ENCODE peak calls at places on chromosomes 1 and 21, in ten cellular contexts. B is spleen, K is stomach, T is heart left ventricle, L is left ventricle myocardium inferior, F is fibroblast of villous mesenchyme, Y is HCT116, U is AG04450, Q is uterus, P is foreskin fibroblast. O is an unnamed sample.

GRCh38 chr21:42424848-42425602 is 21.3 kb downstream of the UBASH3A start:
- DNase-seq in B (peak), Y (no peak), P (no peak), T (no peak), K (no peak), U (no peak), Q (no peak), L (no peak), F (no peak), O (no peak)

GRCh38 chr1:231800071-231800470 is 173.5 kb downstream of the DISC1 start:
- DNase-seq in K (no peak), U (no peak), Y (no peak), T (no peak), B (no peak), P (peak), F (peak), L (no peak), Q (no peak), O (peak)

GRCh38 chr21:15080504-15080903 is 15.7 kb upstream of the NRIP1 start:
- DNase-seq in K (no peak), Q (no peak), L (no peak), U (no peak), Y (no peak), T (no peak), P (no peak), F (peak), B (no peak), O (no peak)

GRCh38 chr1:153617677-153618076 is 1.6 kb upstream of the S100A14 start:
- DNase-seq in T (peak), L (no peak), Y (peak), U (no peak), P (no peak), B (peak), Q (peak), K (peak), F (peak), O (no peak)

GRCh38 chr1:225825078-225825477 is 15.2 kb downstream of the EPHX1 start:
- DNase-seq in K (peak), U (no peak), P (no peak), F (no peak), T (no peak), B (no peak), Q (no peak), L (no peak), Y (no peak), O (no peak)

GRCh38 chr1:102174259-102174863 is 177.6 kb upstream of the OLFM3 start:
- DNase-seq in Q (no peak), Y (no peak), F (no peak), L (no peak), B (no peak), U (no peak), K (no peak), P (no peak), T (no peak), O (no peak)

GRCh38 chr1:17768651-17769241 is 13.6 kb downstream of the ACTL8 start:
- DNase-seq in L (peak), F (peak), Y (no peak), U (peak), Q (peak), P (peak), B (no peak), T (no peak), K (no peak), O (peak)

GRCh38 chr1:166975361-166976129 is at the start of gene ILDR2:
- DNase-seq in F (peak), U (no peak), T (peak), P (peak), Q (peak), B (peak), K (peak), Y (peak), L (peak), O (peak)

GRCh38 chr21:36955783-36956182 is 10.7 kb downstream of the HLCS start:
- DNase-seq in K (no peak), T (no peak), P (no peak), U (no peak), Q (no peak), Y (no peak), F (no peak), B (no peak), L (no peak), O (no peak)

GRCh38 chr1:64915381-64916274 is 50.7 kb downstream of the JAK1 start:
- DNase-seq in B (no peak), F (peak), K (peak), Q (no peak), U (peak), Y (no peak), T (no peak), P (peak), L (no peak), O (peak)

GRCh38 chr1:46157916-46158311 is 17.0 kb upstream of the TSPAN1 start:
- DNase-seq in T (no peak), L (no peak), Y (no peak), B (no peak), K (no peak), F (no peak), U (no peak), P (no peak), Q (no peak), O (no peak)

GRCh38 chr1:232891116-232891515 is 59.3 kb upstream of the NTPCR start:
- DNase-seq in P (peak), T (no peak), F (peak), L (no peak), Q (no peak), B (no peak), Y (no peak), U (peak), K (no peak), O (peak)

GRCh38 chr1:200934676-200935245 is 40.1 kb downstream of the INAVA start:
- DNase-seq in F (no peak), Q (no peak), T (no peak), P (no peak), K (no peak), Y (no peak), U (no peak), B (peak), L (no peak), O (no peak)

GRCh38 chr1:41175546-41175945 is 66.6 kb downstream of the SCMH1 start:
- DNase-seq in L (no peak), Y (no peak), K (no peak), P (no peak), T (no peak), Q (no peak), U (no peak), B (no peak), F (peak), O (peak)

GRCh38 chr1:37677808-37678207 is 14.5 kb upstream of the CDCA8 start:
- DNase-seq in L (no peak), Y (no peak), F (no peak), B (no peak), U (no peak), Q (no peak), K (no peak), T (no peak), P (no peak), O (no peak)

GRCh38 chr1:35556494-35557117 is 597 bp downstream of the KIAA0319L start:
- DNase-seq in Q (no peak), F (no peak), P (no peak), B (no peak), L (no peak), U (no peak), Y (no peak), K (no peak), T (no peak), O (no peak)

GRCh38 chr1:214550339-214551051 is 907 bp downstream of the PTPN14 start:
- DNase-seq in T (no peak), B (no peak), U (no peak), P (no peak), Y (no peak), F (peak), K (no peak), Q (peak), L (no peak), O (peak)

GRCh38 chr1:150106331-150106730 is 38.8 kb downstream of the VPS45 start:
- DNase-seq in B (no peak), L (no peak), K (no peak), P (no peak), U (no peak), F (no peak), Y (no peak), T (no peak), Q (no peak), O (no peak)

GRCh38 chr1:230940848-230941247 is 37.8 kb downstream of the TTC13 start:
- DNase-seq in T (no peak), B (no peak), U (no peak), L (no peak), K (no peak), F (peak), P (peak), Y (no peak), Q (no peak), O (peak)

GRCh38 chr1:201461193-201461657 is 7.8 kb downstream of the PHLDA3 start:
- DNase-seq in B (no peak), P (peak), F (peak), Q (peak), L (no peak), K (peak), Y (peak), U (peak), T (no peak), O (peak)

GRCh38 chr1:13801232-13801631 is 101.2 kb downstream of the PRDM2 start:
- DNase-seq in F (no peak), B (no peak), T (no peak), K (peak), Q (no peak), Y (no peak), P (no peak), U (no peak), L (no peak), O (peak)

GRCh38 chr21:20783611-20784010 is 214.6 kb upstream of the NCAM2 start:
- DNase-seq in Y (no peak), T (no peak), F (no peak), Q (no peak), U (no peak), P (no peak), K (no peak), B (no peak), L (no peak), O (no peak)

GRCh38 chr1:152328801-152329391 is 3.9 kb upstream of the FLG start:
- DNase-seq in U (no peak), F (no peak), L (no peak), Y (no peak), Q (no peak), P (no peak), T (no peak), B (no peak), K (no peak), O (no peak)

DNA sequence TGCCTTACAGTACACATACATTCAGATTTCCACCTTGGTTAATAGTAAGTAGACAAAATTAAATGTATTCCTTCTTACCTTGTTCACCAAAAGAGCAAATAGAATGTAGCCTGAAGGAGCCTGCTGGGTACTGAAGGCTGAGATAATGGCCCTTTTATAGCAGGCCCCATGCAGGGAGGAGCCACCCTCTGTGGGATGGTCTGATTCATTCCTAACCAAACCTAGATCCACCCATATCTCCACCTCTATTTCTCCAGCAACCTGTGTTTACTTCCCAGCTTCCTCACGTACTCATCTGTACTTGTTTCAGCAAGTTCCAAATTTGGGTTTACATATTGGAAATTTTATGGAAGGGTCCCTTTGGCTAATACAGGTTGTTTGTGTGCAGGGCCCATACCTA is at the start of gene FLG:
- DNase-seq in P (no peak), F (no peak), T (no peak), L (no peak), B (no peak), K (no peak), Q (no peak), Y (no peak), U (no peak), O (no peak)
- TF ChIP-seq CTCF in P (no peak), F (no peak), T (no peak), L (no peak), B (no peak), K (no peak), Q (no peak), Y (no peak), U (no peak), O (no peak)

GRCh38 chr1:52919051-52919719 is 2.4 kb downstream of the ECHDC2 start:
- DNase-seq in F (no peak), P (no peak), Y (no peak), K (no peak), T (no peak), L (no peak), B (no peak), U (no peak), Q (no peak), O (no peak)
- H3K4me3 ChIP-seq in F (no peak), P (no peak), Y (no peak), K (no peak), T (no peak), L (no peak), B (no peak), U (no peak), Q (no peak), O (no peak)

GRCh38 chr21:39518055-39518844 is 66.5 kb downstream of the SH3BGR start:
- DNase-seq in F (peak), Y (peak), K (peak), Q (peak), P (peak), L (no peak), B (no peak), T (no peak), U (peak), O (peak)

GRCh38 chr21:39518845-39519205 is 67.1 kb downstream of the SH3BGR start:
- DNase-seq in U (no peak), K (no peak), T (no peak), P (no peak), F (peak), B (no peak), Q (no peak), Y (no peak), L (no peak), O (no peak)

GRCh38 chr21:39523398-39523797 is 71.6 kb downstream of the SH3BGR start:
- DNase-seq in B (no peak), U (no peak), K (peak), Y (no peak), Q (no peak), L (peak), P (no peak), T (no peak), F (no peak), O (peak)

GRCh38 chr21:39523930-39524329 is 72.2 kb downstream of the SH3BGR start:
- DNase-seq in P (no peak), Y (no peak), F (no peak), L (no peak), T (no peak), K (no peak), B (no peak), Q (no peak), U (no peak), O (no peak)

GRCh38 chr21:39519835-39520234 is 68.1 kb downstream of the SH3BGR start:
- DNase-seq in U (no peak), F (no peak), Y (no peak), Q (no peak), P (no peak), K (no peak), T (no peak), L (no peak), B (no peak), O (no peak)
- TF ChIP-seq CTCF in U (no peak), F (no peak), Y (no peak), Q (no peak), P (no peak), K (no peak), T (no peak), L (no peak), B (no peak), O (no peak)

GRCh38 chr1:8170059-8170835 is 144.1 kb upstream of the ERRFI1 start:
- DNase-seq in F (no peak), K (no peak), L (no peak), T (no peak), P (no peak), Q (no peak), U (no peak), Y (no peak), B (peak), O (no peak)
- H3K4me3 ChIP-seq in F (no peak), K (no peak), L (no peak), T (no peak), P (no peak), Q (no peak), U (no peak), Y (no peak), B (no peak), O (no peak)

O was measured in cardiac fibroblast.